ENCODE peak calls at places on chromosomes 16 and 17, in six cellular contexts. K is activated CD8-positive, alpha-beta memory T cell treated with anti-CD3 and anti-CD28 coated beads for 48 hours; X is activated T-cell treated with anti-CD3 and anti-CD28 coated beads for 1 hour; P is ELF-1; O is lower leg skin; V is stimulated activated CD4-positive, alpha-beta T cell treated with anti-CD3 and anti-CD28 coated beads, Interleukin-15, amount 100 ng/mL, for 1 hour. G is an unnamed sample.

GRCh38 chr16:79380990-79381389 is 219.5 kb downstream of the MAF start:
- DNase-seq in O (no peak), P (no peak), X (no peak), K (no peak), V (peak), G (no peak)

GRCh38 chr16:14037960-14038359 is 33.2 kb upstream of the MRTFB start:
- DNase-seq in V (no peak), K (no peak), O (no peak), X (no peak), P (no peak), G (no peak)

GRCh38 chr17:4840893-4841242 is 7.7 kb downstream of the MINK1 start:
- DNase-seq in P (no peak), V (no peak), K (no peak), O (no peak), X (no peak), G (no peak)

GRCh38 chr17:20920813-20921199 is 122.0 kb downstream of the USP22 start:
- DNase-seq in P (no peak), K (no peak), X (no peak), V (no peak), O (no peak), G (no peak)

GRCh38 chr17:2909164-2909852 is 113.1 kb downstream of the RAP1GAP2 start:
- DNase-seq in O (no peak), V (no peak), K (no peak), X (no peak), P (no peak), G (no peak)

GRCh38 chr17:81741049-81741593 is 29.0 kb downstream of the SLC25A10 start:
- DNase-seq in P (no peak), V (no peak), X (no peak), O (no peak), K (no peak), G (peak)

GRCh38 chr17:63479495-63480184 is 2.8 kb downstream of the ACE start:
- DNase-seq in K (no peak), O (no peak), X (no peak), V (no peak), P (no peak), G (no peak)

GRCh38 chr17:62920300-62920699 is 45.7 kb upstream of the TANC2 start:
- DNase-seq in P (no peak), O (no peak), X (no peak), K (no peak), V (no peak), G (no peak)

GRCh38 chr16:20380782-20381181 is 23.8 kb downstream of the PDILT start:
- DNase-seq in V (no peak), X (no peak), O (no peak), P (no peak), K (no peak), G (no peak)

GRCh38 chr16:58444265-58444664 is 52.0 kb downstream of the GINS3 start:
- DNase-seq in K (no peak), X (no peak), O (no peak), V (no peak), P (no peak), G (no peak)

GRCh38 chr17:44137891-44138709 is 3.6 kb upstream of the HROB start:
- DNase-seq in K (peak), O (peak), P (peak), X (peak), V (peak), G (peak)

GRCh38 chr17:17886747-17887146 is 50.0 kb upstream of the SREBF1 start:
- DNase-seq in O (no peak), P (no peak), V (no peak), X (no peak), K (no peak), G (no peak)

GRCh38 chr17:31554930-31555329 is 163.5 kb downstream of the RAB11FIP4 start:
- DNase-seq in V (no peak), K (no peak), P (peak), O (no peak), X (no peak), G (no peak)

GRCh38 chr17:7572588-7573323 is 6.7 kb upstream of the CD68 start:
- DNase-seq in V (peak), P (peak), O (peak), X (peak), K (peak), G (peak)

GRCh38 chr17:45251931-45252330 is 10.0 kb downstream of the SPATA32 start:
- DNase-seq in P (no peak), X (no peak), K (no peak), O (no peak), V (no peak), G (no peak)

GRCh38 chr17:47223460-47223859 is 14.3 kb downstream of the MYL4 start:
- DNase-seq in P (no peak), X (no peak), K (no peak), O (no peak), V (no peak), G (no peak)

GRCh38 chr16:50169555-50170096 is 16.5 kb downstream of the TENT4B start:
- DNase-seq in K (no peak), V (no peak), O (no peak), P (peak), X (no peak), G (no peak)

GRCh38 chr17:40168262-40168832 is 8.9 kb upstream of the RAPGEFL1 start:
- DNase-seq in P (peak), O (no peak), V (no peak), K (no peak), X (no peak), G (peak)

GRCh38 chr17:71402661-71403141 is 718.1 kb upstream of the SOX9 start:
- DNase-seq in O (no peak), P (peak), X (no peak), K (no peak), V (no peak), G (no peak)

GRCh38 chr17:79031996-79032875 is 8.3 kb downstream of the C1QTNF1 start:
- DNase-seq in P (peak), O (peak), X (no peak), K (no peak), V (no peak), G (peak)

GRCh38 chr17:27976331-27976730 is 66.1 kb upstream of the NLK start:
- DNase-seq in V (no peak), P (no peak), O (no peak), K (no peak), X (no peak), G (no peak)

GRCh38 chr17:57962441-57963148 is 7.4 kb upstream of the CUEDC1 start:
- DNase-seq in V (no peak), P (no peak), X (no peak), K (no peak), O (peak), G (no peak)

GRCh38 chr16:3601614-3602319 is 9.6 kb downstream of the SLX4 start:
- DNase-seq in O (no peak), V (no peak), X (no peak), K (no peak), P (no peak), G (peak)

GRCh38 chr17:32277284-32277683 is 11.7 kb downstream of the RHBDL3 start:
- DNase-seq in V (no peak), X (no peak), O (no peak), K (no peak), P (peak), G (no peak)

GRCh38 chr16:69916445-69916844 is 34.7 kb upstream of the CLEC18A start:
- DNase-seq in P (peak), O (no peak), V (no peak), K (no peak), X (no peak), G (no peak)

GRCh38 chr17:79420318-79421243 is 190.3 kb downstream of the RBFOX3 start:
- DNase-seq in P (peak), O (no peak), V (peak), K (no peak), X (no peak), G (no peak)

GRCh38 chr16:9372934-9373890 is 281.8 kb downstream of the HAPSTR1 start:
- DNase-seq in X (no peak), K (no peak), O (no peak), V (no peak), P (peak), G (no peak)

GRCh38 chr16:72666267-72666666 is 381.7 kb downstream of the ZFHX3 start:
- DNase-seq in P (no peak), K (no peak), O (no peak), X (no peak), V (no peak), G (no peak)

GRCh38 chr17:56694825-56695224 is 101.3 kb downstream of the NOG start:
- DNase-seq in P (no peak), V (no peak), O (no peak), K (no peak), X (no peak), G (no peak)

GRCh38 chr16:4415538-4416199 is 727 bp downstream of the CORO7 start:
- DNase-seq in P (peak), K (peak), O (peak), V (peak), X (peak), G (peak)

GRCh38 chr17:50766222-50767023 is 895 bp downstream of the ANKRD40CL start:
- DNase-seq in P (no peak), K (no peak), O (peak), X (no peak), V (no peak), G (no peak)

GRCh38 chr17:49730078-49730786 is 22.5 kb upstream of the SLC35B1 start:
- DNase-seq in K (no peak), O (no peak), X (no peak), P (no peak), V (no peak), G (no peak)

GRCh38 chr17:7844292-7845154 is 10.3 kb upstream of the TMEM88 start:
- DNase-seq in X (peak), O (peak), P (peak), K (no peak), V (peak), G (peak)

GRCh38 chr17:31571124-31571892 is 179.8 kb downstream of the RAB11FIP4 start:
- DNase-seq in V (no peak), K (no peak), P (peak), X (no peak), O (peak), G (no peak)